ENCODE peak calls at places on chromosomes 5 and 9, in four cellular contexts. X is HCT116, R is A549, D is K562. K is an unnamed sample.

GRCh38 chr9:37969130-37969529 is 65.2 kb upstream of the SLC25A51 start:
- DNase-seq in X (no peak), R (peak), D (peak), K (no peak)

GRCh38 chr5:132456553-132457361 is 33.8 kb downstream of the IRF1 start:
- DNase-seq in X (no peak), R (no peak), D (no peak), K (peak)

GRCh38 chr5:55936100-55936693 is 58.6 kb downstream of the IL6ST start:
- DNase-seq in X (peak), R (peak), D (peak), K (peak)

GRCh38 chr5:10063997-10064396 is 185.7 kb downstream of the ATPSCKMT start:
- DNase-seq in X (no peak), R (no peak), D (no peak), K (no peak)

GRCh38 chr5:14581333-14581890 is at the start of gene OTULINL:
- DNase-seq in X (peak), R (peak), D (peak), K (peak)

GRCh38 chr5:107538331-107539162 is 132.2 kb downstream of the EFNA5 start:
- DNase-seq in X (no peak), R (no peak), D (no peak), K (no peak)

GRCh38 chr5:131022811-131023210 is 142.2 kb downstream of the HINT1 start:
- DNase-seq in X (no peak), R (no peak), D (no peak), K (no peak)

GRCh38 chr5:66658516-66658915 is 62.3 kb downstream of the MAST4 start:
- DNase-seq in X (no peak), R (no peak), D (no peak), K (no peak)

GRCh38 chr5:74575741-74576538 is 64.6 kb downstream of the ENC1 start:
- DNase-seq in X (no peak), R (peak), D (no peak), K (no peak)

GRCh38 chr5:130871346-130872086 is 293.5 kb downstream of the HINT1 start:
- DNase-seq in X (peak), R (peak), D (peak), K (no peak)

GRCh38 chr5:69504036-69504435 is 11.4 kb downstream of the OCLN start:
- DNase-seq in X (no peak), R (no peak), D (no peak), K (no peak)

GRCh38 chr9:135179041-135179440 is 91.6 kb downstream of the OLFM1 start:
- DNase-seq in X (no peak), R (no peak), D (no peak), K (no peak)

GRCh38 chr5:53246042-53246836 is 136.7 kb upstream of the MOCS2 start:
- DNase-seq in X (no peak), R (no peak), D (peak), K (no peak)

GRCh38 chr5:142600611-142601360 is 85.1 kb downstream of the FGF1 start:
- DNase-seq in X (no peak), R (no peak), D (no peak), K (no peak)
- TF ChIP-seq REST in X (no peak), R (no peak), D (no peak), K (no peak)

GRCh38 chr5:126044111-126044668 is 379.0 kb upstream of the GRAMD2B start:
- DNase-seq in X (no peak), R (no peak), D (no peak), K (no peak)
- TF ChIP-seq REST in X (no peak), R (no peak), D (no peak), K (no peak)

GRCh38 chr9:77038281-77039036 is 19.0 kb downstream of the FOXB2 start:
- DNase-seq in X (no peak), R (no peak), D (no peak), K (no peak)

GRCh38 chr9:77040340-77040739 is 20.9 kb downstream of the FOXB2 start:
- DNase-seq in X (no peak), R (no peak), D (no peak), K (no peak)
- TF ChIP-seq REST in X (no peak), R (no peak), D (no peak), K (no peak)

GRCh38 chr9:744790-745456 is 96.6 kb upstream of the DMRT1 start:
- DNase-seq in X (no peak), R (no peak), D (no peak), K (no peak)
- TF ChIP-seq REST in X (no peak), R (no peak), D (no peak), K (no peak)

GRCh38 chr5:79295096-79295495 is 59.2 kb downstream of the JMY start:
- DNase-seq in X (no peak), R (no peak), D (no peak), K (peak)
- TF ChIP-seq REST in X (no peak), R (no peak), D (no peak), K (peak)

GRCh38 chr9:115250646-115251045 is 132.7 kb upstream of the TNC start:
- DNase-seq in X (no peak), R (no peak), D (no peak), K (no peak)
- TF ChIP-seq REST in X (no peak), R (no peak), D (no peak), K (no peak)

DNA sequence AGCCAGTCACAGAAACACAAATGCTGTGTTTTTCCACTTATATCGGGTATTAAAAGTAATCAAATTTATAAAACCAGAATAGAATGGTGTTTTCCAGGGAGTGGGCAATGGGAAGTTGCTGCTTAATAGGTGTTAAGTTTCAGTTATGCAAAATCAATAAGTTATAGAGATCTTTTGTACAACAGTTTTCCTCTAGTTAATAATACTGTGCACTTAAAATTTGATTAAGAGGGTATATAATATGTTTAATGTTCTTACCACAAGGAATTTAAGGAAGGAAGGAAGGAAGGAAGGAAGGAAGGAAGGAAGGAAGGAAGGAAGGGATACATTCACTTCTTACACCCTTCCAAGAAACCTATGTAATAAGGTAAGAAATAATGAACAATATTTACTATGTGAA is 867.7 kb upstream of the CDH6 start:
- DNase-seq in X (no peak), R (no peak), D (no peak), K (no peak)
- TF ChIP-seq REST in X (no peak), R (no peak), D (no peak), K (no peak)

GRCh38 chr5:91032125-91032524 is 351.0 kb downstream of the ARRDC3 start:
- DNase-seq in X (no peak), R (no peak), D (no peak), K (no peak)

GRCh38 chr5:91028518-91028956 is 354.6 kb downstream of the ARRDC3 start:
- DNase-seq in X (no peak), R (no peak), D (no peak), K (no peak)

GRCh38 chr5:91031396-91031741 is 351.7 kb downstream of the ARRDC3 start:
- DNase-seq in X (no peak), R (no peak), D (no peak), K (no peak)

GRCh38 chr5:91030521-91031395 is 352.4 kb downstream of the ARRDC3 start:
- DNase-seq in X (no peak), R (no peak), D (no peak), K (no peak)

DNA sequence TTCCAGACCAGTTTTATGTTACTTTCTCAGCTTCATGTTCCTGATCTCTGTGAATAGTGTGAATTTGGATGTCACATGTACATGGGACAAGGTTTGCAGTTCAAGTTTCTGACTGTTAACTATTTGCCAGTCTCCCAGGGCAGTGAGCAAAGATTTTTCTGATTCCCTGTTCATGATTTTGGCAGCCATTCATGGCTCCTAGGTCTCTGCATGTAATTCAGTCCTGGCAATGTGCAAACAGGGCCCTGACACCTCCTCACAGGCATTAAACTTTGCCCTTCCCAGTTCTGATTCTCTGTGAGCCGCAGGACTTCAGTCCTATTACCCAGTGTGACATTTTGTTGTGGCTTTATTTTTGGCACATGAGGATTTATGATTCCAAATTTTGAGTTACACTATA is 349.7 kb downstream of the ARRDC3 start:
- DNase-seq in X (no peak), R (no peak), D (no peak), K (no peak)
- TF ChIP-seq REST in X (no peak), R (no peak), D (no peak), K (no peak)

GRCh38 chr5:32531885-32532520 is 53.4 kb upstream of the SUB1 start:
- DNase-seq in X (no peak), R (peak), D (no peak), K (peak)
- TF ChIP-seq REST in X (no peak), R (no peak), D (no peak), K (no peak)

GRCh38 chr9:128056887-128057723 is 10.0 kb downstream of the NAIF1 start:
- DNase-seq in X (no peak), R (no peak), D (peak), K (no peak)
- TF ChIP-seq REST in X (no peak), R (no peak), D (no peak), K (no peak)

K was measured in HL-60.